ENCODE peak calls at places on chromosomes 7 and 10, in four cellular contexts. V, P, D and T are unnamed samples.

GRCh38 chr7:123635551-123636359 is 19.9 kb upstream of the LMOD2 start:
- DNase-seq in P (peak), D (no peak), V (no peak), T (no peak)

GRCh38 chr10:132140167-132140925 is 46.4 kb upstream of the DPYSL4 start:
- DNase-seq in V (no peak), D (no peak), P (no peak), T (no peak)

GRCh38 chr7:140611641-140612040 is 29.0 kb downstream of the DENND2A start:
- DNase-seq in P (no peak), V (no peak), D (no peak), T (no peak)

GRCh38 chr7:317643-318405 is 27.9 kb downstream of the FOXL3 start:
- DNase-seq in D (no peak), P (no peak), V (no peak), T (no peak)

GRCh38 chr10:64345856-64346255 is 824.7 kb downstream of the REEP3 start:
- DNase-seq in D (no peak), P (no peak), V (no peak), T (no peak)

GRCh38 chr10:96017227-96017687 is 26.1 kb upstream of the CCNJ start:
- DNase-seq in D (peak), V (no peak), P (peak), T (peak)

GRCh38 chr7:102236592-102237287 is 49.9 kb upstream of the SH2B2 start:
- DNase-seq in D (no peak), P (peak), V (no peak), T (no peak)

GRCh38 chr7:138890782-138891445 is 90.3 kb downstream of the KIAA1549 start:
- DNase-seq in P (peak), D (peak), V (no peak), T (no peak)

GRCh38 chr10:131982185-131982756 is 548 bp upstream of the BNIP3 start:
- DNase-seq in V (no peak), P (no peak), D (no peak), T (no peak)

GRCh38 chr7:29987821-29988317 is 1.7 kb downstream of the SCRN1 start:
- DNase-seq in V (no peak), D (peak), P (peak), T (no peak)

GRCh38 chr10:75662715-75663114 is 231.3 kb downstream of the LRMDA start:
- DNase-seq in P (peak), D (peak), V (peak), T (no peak)

GRCh38 chr10:1733720-1734119 is 3.6 kb downstream of the ADARB2 start:
- DNase-seq in P (no peak), V (no peak), D (no peak), T (no peak)

GRCh38 chr10:490256-490655 is 199.2 kb downstream of the DIP2C start:
- DNase-seq in D (peak), P (no peak), V (no peak), T (no peak)

GRCh38 chr7:140518370-140519006 is 39.2 kb upstream of the MKRN1 start:
- DNase-seq in P (no peak), V (no peak), D (no peak), T (no peak)

GRCh38 chr10:57599440-57599839 is 668.3 kb downstream of the IPMK start:
- DNase-seq in P (no peak), D (no peak), V (no peak), T (no peak)

GRCh38 chr7:112001089-112001826 is 204.9 kb downstream of the DOCK4 start:
- DNase-seq in P (peak), V (no peak), D (peak), T (no peak)

GRCh38 chr7:134941185-134941900 is 45.0 kb upstream of the AGBL3 start:
- DNase-seq in D (peak), P (peak), V (no peak), T (no peak)

GRCh38 chr10:64523065-64523759 is 1002.0 kb downstream of the REEP3 start:
- DNase-seq in P (no peak), V (no peak), D (no peak), T (no peak)

GRCh38 chr7:28754027-28754426 is 204.1 kb downstream of the TRIL start:
- DNase-seq in V (no peak), P (no peak), D (no peak), T (no peak)

GRCh38 chr10:71877818-71878217 is 26.8 kb upstream of the PSAP start:
- DNase-seq in P (no peak), D (no peak), V (no peak), T (no peak)

GRCh38 chr7:9250876-9251275 is 817.5 kb downstream of the NXPH1 start:
- DNase-seq in P (no peak), V (no peak), D (no peak), T (no peak)

GRCh38 chr10:132175401-132175800 is 11.3 kb upstream of the DPYSL4 start:
- DNase-seq in V (no peak), D (no peak), P (no peak), T (no peak)

GRCh38 chr7:106793015-106793651 is 71.9 kb upstream of the PIK3CG start:
- DNase-seq in V (no peak), P (peak), D (no peak), T (no peak)

GRCh38 chr7:40200791-40201190 is 66.0 kb downstream of the SUGCT start:
- DNase-seq in P (no peak), V (no peak), D (peak), T (no peak)

GRCh38 chr7:4797858-4798705 is 22.7 kb downstream of the AP5Z1 start:
- DNase-seq in D (no peak), P (peak), V (no peak), T (peak)

GRCh38 chr10:132653721-132654120 is 116.1 kb downstream of the INPP5A start:
- DNase-seq in P (no peak), D (no peak), V (no peak), T (no peak)

GRCh38 chr10:96747734-96748550 is 27.6 kb upstream of the PIK3AP1 start:
- DNase-seq in D (no peak), V (no peak), P (no peak), T (no peak)

GRCh38 chr7:49852619-49853462 is 79.4 kb downstream of the VWC2 start:
- DNase-seq in V (no peak), D (peak), P (peak), T (peak)

GRCh38 chr10:34157501-34157900 is 657.6 kb downstream of the PARD3 start:
- DNase-seq in D (no peak), P (no peak), V (no peak), T (no peak)

DNA sequence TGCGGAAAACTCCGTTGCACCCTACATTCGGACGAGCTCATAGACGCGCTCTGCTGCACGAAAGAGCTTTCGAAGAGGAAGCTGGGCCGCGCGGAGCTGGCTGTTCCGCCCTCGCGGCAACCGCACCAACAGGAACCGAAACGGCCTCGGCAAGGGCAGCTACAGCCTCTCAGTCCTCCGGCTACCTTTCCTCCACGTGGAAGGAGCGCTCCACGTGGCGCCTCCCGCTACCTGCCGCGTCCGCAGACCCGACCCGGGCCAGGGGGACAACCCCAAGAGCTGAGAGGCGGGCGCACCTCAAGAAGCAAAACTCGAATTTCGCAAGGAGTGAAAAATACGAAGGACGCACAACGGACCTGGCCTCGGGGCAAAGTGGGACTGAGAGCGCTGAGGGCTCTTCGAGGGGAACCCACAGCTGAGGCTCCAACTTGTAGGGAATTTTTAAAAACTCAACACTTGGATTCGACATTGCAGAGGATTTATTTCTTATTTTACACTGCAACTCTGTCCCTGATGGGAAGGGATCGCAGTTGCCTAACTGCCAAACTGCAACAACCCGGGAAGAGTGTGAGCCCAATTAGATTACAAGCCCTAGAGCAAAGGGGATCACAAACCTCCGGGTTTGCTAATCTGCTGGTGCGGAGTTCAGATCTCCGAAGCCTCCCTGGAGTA is 1.4 kb downstream of the HPSE2 start:
- DNase-seq in D (no peak), P (peak), V (no peak), T (no peak)
- H3K4me3 ChIP-seq in D (peak), P (peak), V (peak), T (peak)

GRCh38 chr10:7890802-7891201 is 72.5 kb downstream of the TAF3 start:
- DNase-seq in D (no peak), P (no peak), V (no peak), T (no peak)
- H3K4me3 ChIP-seq in D (no peak), P (no peak), V (no peak), T (no peak)

GRCh38 chr10:31678139-31678536 is 250.5 kb downstream of the ARHGAP12 start:
- DNase-seq in V (no peak), D (no peak), P (no peak), T (no peak)
- H3K4me3 ChIP-seq in V (no peak), D (no peak), P (no peak), T (no peak)

GRCh38 chr7:17829001-17829400 is 111.3 kb downstream of the SNX13 start:
- DNase-seq in V (no peak), D (no peak), P (no peak), T (no peak)
- H3K4me3 ChIP-seq in V (no peak), D (no peak), P (no peak), T (no peak)

GRCh38 chr10:91528080-91528479 is 104.8 kb downstream of the PPP1R3C start:
- DNase-seq in D (no peak), P (no peak), V (no peak), T (no peak)
- H3K4me3 ChIP-seq in D (no peak), P (no peak), V (no peak), T (no peak)

GRCh38 chr10:110504111-110504735 is 6.5 kb downstream of the DUSP5 start:
- DNase-seq in D (no peak), V (no peak), P (no peak), T (no peak)

GRCh38 chr10:110502072-110502845 is 4.6 kb downstream of the DUSP5 start:
- DNase-seq in P (no peak), D (no peak), V (no peak), T (no peak)

GRCh38 chr10:110503528-110504110 is 5.9 kb downstream of the DUSP5 start:
- DNase-seq in P (no peak), V (no peak), D (no peak), T (no peak)

GRCh38 chr10:110501142-110501937 is 3.6 kb downstream of the DUSP5 start:
- DNase-seq in P (peak), D (peak), V (peak), T (no peak)

GRCh38 chr10:110502851-110503301 is 5.2 kb downstream of the DUSP5 start:
- DNase-seq in P (peak), V (no peak), D (peak), T (no peak)
- H3K4me3 ChIP-seq in P (no peak), V (no peak), D (no peak), T (no peak)

GRCh38 chr10:50558368-50558767 is 65.4 kb downstream of the SGMS1 start:
- DNase-seq in D (no peak), P (no peak), V (no peak), T (no peak)

GRCh38 chr10:50563906-50564305 is 59.9 kb downstream of the SGMS1 start:
- DNase-seq in P (no peak), V (no peak), D (no peak), T (no peak)

GRCh38 chr10:50561816-50562215 is 61.9 kb downstream of the SGMS1 start:
- DNase-seq in D (no peak), P (peak), V (no peak), T (no peak)

GRCh38 chr10:50560370-50560769 is 63.4 kb downstream of the SGMS1 start:
- DNase-seq in V (no peak), P (no peak), D (no peak), T (no peak)

GRCh38 chr10:50561266-50561665 is 62.5 kb downstream of the SGMS1 start:
- DNase-seq in P (no peak), D (peak), V (no peak), T (no peak)
- H3K4me3 ChIP-seq in P (no peak), D (no peak), V (no peak), T (no peak)

DNA sequence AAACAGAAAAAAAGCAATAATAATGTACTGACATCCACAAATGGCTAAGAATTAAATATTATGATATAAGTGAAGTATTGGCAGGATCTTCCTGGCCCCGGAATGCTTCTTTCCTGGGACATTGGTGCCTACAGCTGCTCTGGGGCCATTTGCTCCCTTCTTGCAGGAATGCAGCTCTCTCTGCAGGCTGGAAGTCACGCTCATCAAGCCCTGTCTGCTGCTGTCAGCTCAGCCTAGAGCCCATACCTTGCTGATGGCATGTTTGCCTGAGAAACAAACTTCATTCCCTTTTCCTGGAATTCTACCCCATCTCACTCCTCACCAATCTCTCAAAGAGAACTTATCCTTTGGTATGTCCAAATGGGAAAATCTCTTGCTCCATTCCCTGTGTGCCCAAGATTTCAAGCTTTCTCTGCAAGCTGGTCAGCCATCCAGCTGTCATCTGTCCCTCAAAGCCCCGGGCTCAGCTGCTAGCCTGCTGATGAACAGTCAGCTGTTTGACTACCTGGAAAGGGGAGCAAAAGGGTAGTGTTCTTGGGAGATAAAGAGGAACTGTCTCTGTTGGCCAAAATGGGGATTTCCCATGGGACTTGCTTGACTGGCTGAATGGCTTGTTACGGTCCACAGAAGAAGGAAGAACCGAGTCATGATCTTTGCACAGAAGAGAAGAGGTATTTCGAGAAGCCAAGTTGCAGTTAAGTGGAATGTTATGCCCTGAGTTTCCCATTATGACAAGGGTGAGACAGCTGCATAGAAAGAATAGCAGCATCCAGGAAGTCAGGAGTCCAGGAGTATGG is 12.0 kb upstream of the RASSF4 start:
- DNase-seq in D (no peak), V (peak), P (no peak), T (no peak)
- H3K4me3 ChIP-seq in D (no peak), V (no peak), P (no peak), T (no peak)